ENCODE peak calls at places on chromosomes 12 and 14, in six cellular contexts. M is HCT116, T is PC-3, R is GM23248, I is SK-N-SH, B is MM.1S. H is an unnamed sample.

GRCh38 chr12:30968211-30968610 is 41.7 kb downstream of the TSPAN11 start:
- DNase-seq in R (no peak), M (no peak), T (no peak), I (no peak), B (no peak), H (no peak)

GRCh38 chr14:61470261-61470953 is 149.0 kb downstream of the PRKCH start:
- DNase-seq in M (no peak), B (no peak), T (peak; percentile 92), I (peak; percentile 41), R (peak; percentile 95), H (peak; percentile 63)

GRCh38 chr14:61474671-61475070 is 153.3 kb downstream of the PRKCH start:
- DNase-seq in M (no peak), R (no peak), B (no peak), I (no peak), T (no peak), H (no peak)

GRCh38 chr14:80211143-80212024 is at the start of gene DIO2:
- DNase-seq in T (no peak), I (no peak), M (no peak), R (peak; percentile 51), B (no peak), H (no peak)

GRCh38 chr14:77339407-77339806 is 18.6 kb downstream of the GSTZ1 start:
- DNase-seq in T (peak; percentile 32), M (no peak), I (no peak), B (no peak), R (peak; percentile 86), H (no peak)

GRCh38 chr14:76770521-76771431 is 9.5 kb downstream of the VASH1 start:
- DNase-seq in M (no peak), R (no peak), I (no peak), B (no peak), T (no peak), H (no peak)

GRCh38 chr14:26594756-26595545 is 2.9 kb downstream of the NOVA1 start:
- DNase-seq in R (no peak), I (no peak), T (no peak), B (no peak), M (no peak), H (no peak)

GRCh38 chr12:32541754-32542374 is 137.2 kb upstream of the DNM1L start:
- DNase-seq in T (no peak), B (no peak), M (no peak), I (no peak), R (peak; percentile 17), H (no peak)

GRCh38 chr12:100632445-100632892 is 59.0 kb downstream of the GAS2L3 start:
- DNase-seq in I (no peak), R (no peak), T (no peak), M (no peak), B (no peak), H (no peak)

GRCh38 chr12:65275627-65276026 is 2.9 kb upstream of the MSRB3 start:
- DNase-seq in T (no peak), B (no peak), R (no peak), I (no peak), M (no peak), H (no peak)

GRCh38 chr14:97446087-97446486 is 648.9 kb downstream of the VRK1 start:
- DNase-seq in M (no peak), T (no peak), I (no peak), B (no peak), R (no peak), H (no peak)

GRCh38 chr12:87678453-87678852 is 350.7 kb downstream of the C12orf50 start:
- DNase-seq in R (peak; percentile 48), T (peak; percentile 61), I (no peak), B (no peak), M (no peak), H (no peak)

GRCh38 chr12:116892318-116892717 is 11.1 kb upstream of the HRK start:
- DNase-seq in M (no peak), I (no peak), R (peak; percentile 11), B (no peak), T (peak; percentile 54), H (peak; percentile 65)

GRCh38 chr12:63420206-63420644 is 248.1 kb downstream of the DPY19L2 start:
- DNase-seq in I (peak; percentile 37), R (peak; percentile 62), B (peak; percentile 74), T (peak; percentile 50), M (peak; percentile 73), H (peak; percentile 88)

GRCh38 chr14:22819191-22819988 is 4.2 kb upstream of the SLC7A7 start:
- DNase-seq in I (no peak), R (peak; percentile 84), T (peak; percentile 33), M (no peak), B (peak; percentile 35), H (no peak)

GRCh38 chr14:85195872-85196477 is 334.0 kb upstream of the FLRT2 start:
- DNase-seq in T (peak; percentile 19), R (peak; percentile 47), B (no peak), M (no peak), I (peak; percentile 1), H (peak; percentile 62)

GRCh38 chr14:28515571-28515970 is 251.0 kb upstream of the FOXG1 start:
- DNase-seq in M (no peak), B (no peak), R (no peak), T (peak; percentile 83), I (no peak), H (no peak)

GRCh38 chr12:31989571-31989970 is 30.4 kb downstream of the RESF1 start:
- DNase-seq in I (no peak), B (no peak), M (no peak), R (no peak), T (no peak), H (no peak)

GRCh38 chr14:105947599-105947998 is 421.2 kb downstream of the TMEM121 start:
- DNase-seq in I (no peak), M (no peak), T (no peak), R (no peak), B (no peak), H (no peak)

GRCh38 chr14:31510222-31510621 is 22.4 kb upstream of the GPR33 start:
- DNase-seq in T (peak; percentile 58), R (peak; percentile 50), B (peak; percentile 7), M (peak; percentile 27), I (peak; percentile 33), H (peak; percentile 81)

GRCh38 chr12:59182191-59182590 is 261.9 kb upstream of the LRIG3 start:
- DNase-seq in R (peak; percentile 32), T (no peak), M (no peak), B (peak; percentile 66), I (no peak), H (no peak)

GRCh38 chr12:130169256-130169655 is 7.0 kb downstream of the FZD10 start:
- DNase-seq in I (no peak), R (no peak), B (no peak), M (no peak), T (no peak), H (no peak)

GRCh38 chr12:82760423-82760822 is 73.7 kb downstream of the TMTC2 start:
- DNase-seq in I (no peak), B (no peak), R (no peak), M (no peak), T (no peak), H (peak; percentile 53)

GRCh38 chr12:3491938-3492867 is 1.2 kb downstream of the PRMT8 start:
- DNase-seq in B (peak; percentile 42), I (peak; percentile 80), M (no peak), T (peak; percentile 46), R (peak; percentile 74), H (peak; percentile 58)

GRCh38 chr14:81716953-81717352 is 183.3 kb upstream of the SEL1L start:
- DNase-seq in M (no peak), I (no peak), B (no peak), T (no peak), R (no peak), H (no peak)

GRCh38 chr14:43145361-43145760 is 1361.7 kb downstream of the FSCB start:
- DNase-seq in T (peak; percentile 52), M (no peak), R (peak; percentile 2), I (no peak), B (no peak), H (no peak)

GRCh38 chr12:6279256-6279628 is 31.2 kb upstream of the PLEKHG6 start:
- DNase-seq in M (no peak), R (no peak), I (no peak), T (no peak), B (no peak), H (no peak)

GRCh38 chr14:95444132-95445129 is 72.0 kb downstream of the SYNE3 start:
- DNase-seq in R (no peak), B (no peak), I (no peak), M (no peak), T (no peak), H (no peak)

GRCh38 chr12:15982471-15982870 is 71.3 kb downstream of the DERA start:
- DNase-seq in R (peak; percentile 74), T (peak; percentile 46), M (no peak), I (peak; percentile 44), B (no peak), H (no peak)

GRCh38 chr12:125996438-125996837 is 931.2 kb downstream of the AACS start:
- DNase-seq in B (no peak), M (no peak), T (no peak), R (no peak), I (no peak), H (no peak)

GRCh38 chr12:117063162-117063911 is 35.9 kb downstream of the TESC start:
- DNase-seq in M (no peak), T (no peak), I (no peak), R (no peak), B (no peak), H (no peak)

DNA sequence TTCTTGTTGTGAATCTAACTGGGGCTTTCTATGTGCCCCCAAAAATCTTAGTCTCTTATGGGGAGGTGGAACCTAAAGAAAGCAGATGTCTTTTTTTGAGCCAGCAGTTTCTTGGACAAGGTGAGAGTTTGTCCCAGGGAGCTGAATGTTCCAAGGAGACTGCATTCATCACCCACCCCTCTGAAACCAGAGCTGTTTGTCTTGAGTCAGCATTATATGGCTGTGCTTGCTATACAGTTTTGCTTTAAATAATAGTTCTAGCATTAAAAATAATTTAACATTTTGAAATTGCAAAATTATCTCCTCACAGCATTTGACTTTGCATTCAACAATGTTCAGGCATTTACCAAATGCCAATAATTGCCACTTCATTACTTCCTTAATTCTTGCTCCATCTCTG is 813.3 kb downstream of the BCL11B start:
- DNase-seq in I (no peak), M (no peak), R (no peak), B (no peak), T (no peak), H (no peak)
- H3K9me2 ChIP-seq in I (no peaks in the 10 kb centered on the region), M (no peaks in the 10 kb centered on the region), R (no peaks in the 10 kb centered on the region), B (no peaks in the 10 kb centered on the region), T (no peaks in the 10 kb centered on the region), H (no peaks in the 10 kb centered on the region)

GRCh38 chr12:132922676-132923075 is 33.4 kb downstream of the ZNF605 start:
- DNase-seq in M (no peak), B (no peak), R (no peak), T (no peak), I (no peak), H (no peak)
- H3K9me3 ChIP-seq in M (peaks cover 32% of the 10 kb centered on the region), B (no peaks in the 10 kb centered on the region), R (peaks cover 38% of the 10 kb centered on the region), T (peaks cover 73% of the 10 kb centered on the region), I (peaks cover 49% of the 10 kb centered on the region), H (peaks cover 61% of the 10 kb centered on the region)

GRCh38 chr12:88683628-88684027 is 103.4 kb upstream of the KITLG start:
- DNase-seq in B (no peak), R (no peak), I (no peak), T (no peak), M (no peak), H (no peak)
- H3K9ac ChIP-seq in B (no peak overlapping the region), R (no peak overlapping the region), I (no peak overlapping the region), T (no peak overlapping the region), M (no peak overlapping the region), H (no peak overlapping the region)

DNA sequence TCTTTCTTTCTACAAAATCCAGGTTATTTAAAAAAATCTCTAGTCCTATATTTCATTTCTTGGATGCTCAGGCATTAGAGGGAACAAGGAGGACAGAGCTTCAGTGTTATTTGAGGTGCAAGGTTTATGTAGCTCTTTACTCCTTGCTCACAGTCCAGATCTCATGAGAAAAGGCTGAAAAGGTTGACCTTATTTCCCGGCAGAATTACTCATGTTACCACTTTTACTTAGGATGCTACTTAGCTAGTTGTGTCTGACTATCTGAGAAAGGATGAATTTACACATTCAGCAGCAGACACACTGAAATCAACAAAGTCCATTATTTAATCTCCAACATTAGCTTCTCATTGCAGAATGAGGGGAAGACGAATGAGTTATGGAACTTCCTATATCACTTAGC is 47.4 kb upstream of the EGLN3 start:
- DNase-seq in R (no peak), B (no peak), I (no peak), M (no peak), T (no peak), H (no peak)
- H3K9me2 ChIP-seq in R (no peaks in the 10 kb centered on the region), B (no peaks in the 10 kb centered on the region), I (no peaks in the 10 kb centered on the region), M (no peaks in the 10 kb centered on the region), T (no peaks in the 10 kb centered on the region), H (no peaks in the 10 kb centered on the region)

H was measured in Karpas-422.